ENCODE peak calls at places on chromosome 17, in nine cellular contexts. One of them, this sample, is unnamed.

GRCh38 chr17:41860254-41860931 is 4.8 kb downstream of the KLHL11 start:
- DNase-seq in fibroblast of lung: no peak
- DNase-seq in AG20443: no peak
- DNase-seq in NCI-H1930: no peak
- DNase-seq in effector CD4-positive, alpha-beta T cell: no peak
- DNase-seq in activated naive CD4-positive, alpha-beta T cell: no peak
- DNase-seq in nucleus accumbens: no peak
- DNase-seq in activated CD8-positive, alpha-beta memory T cell treated with anti-CD3 and anti-CD28 coated beads for 48 hours: no peak
- DNase-seq in sciatic nerve: no peak
- DNase-seq in this sample: no peak

GRCh38 chr17:73304971-73305786 is 6.6 kb downstream of the CDC42EP4 start:
- DNase-seq in fibroblast of lung: peak
- DNase-seq in AG20443: peak
- DNase-seq in NCI-H1930: no peak
- DNase-seq in effector CD4-positive, alpha-beta T cell: no peak
- DNase-seq in activated naive CD4-positive, alpha-beta T cell: no peak
- DNase-seq in nucleus accumbens: peak
- DNase-seq in activated CD8-positive, alpha-beta memory T cell treated with anti-CD3 and anti-CD28 coated beads for 48 hours: no peak
- DNase-seq in sciatic nerve: no peak
- DNase-seq in this sample: no peak

GRCh38 chr17:49746791-49747490 is 17.0 kb downstream of the FAM117A start:
- DNase-seq in fibroblast of lung: no peak
- DNase-seq in AG20443: no peak
- DNase-seq in NCI-H1930: no peak
- DNase-seq in effector CD4-positive, alpha-beta T cell: peak
- DNase-seq in activated naive CD4-positive, alpha-beta T cell: no peak
- DNase-seq in nucleus accumbens: no peak
- DNase-seq in activated CD8-positive, alpha-beta memory T cell treated with anti-CD3 and anti-CD28 coated beads for 48 hours: no peak
- DNase-seq in sciatic nerve: no peak
- DNase-seq in this sample: no peak

GRCh38 chr17:77480509-77481215 is 339.9 kb downstream of the SEC14L1 start:
- DNase-seq in fibroblast of lung: no peak
- DNase-seq in AG20443: no peak
- DNase-seq in NCI-H1930: no peak
- DNase-seq in effector CD4-positive, alpha-beta T cell: no peak
- DNase-seq in activated naive CD4-positive, alpha-beta T cell: no peak
- DNase-seq in nucleus accumbens: no peak
- DNase-seq in activated CD8-positive, alpha-beta memory T cell treated with anti-CD3 and anti-CD28 coated beads for 48 hours: no peak
- DNase-seq in sciatic nerve: no peak
- DNase-seq in this sample: no peak

GRCh38 chr17:68599873-68600122 is 1.4 kb downstream of the FAM20A start:
- DNase-seq in fibroblast of lung: no peak
- DNase-seq in AG20443: no peak
- DNase-seq in NCI-H1930: no peak
- DNase-seq in effector CD4-positive, alpha-beta T cell: no peak
- DNase-seq in activated naive CD4-positive, alpha-beta T cell: no peak
- DNase-seq in nucleus accumbens: no peak
- DNase-seq in activated CD8-positive, alpha-beta memory T cell treated with anti-CD3 and anti-CD28 coated beads for 48 hours: no peak
- DNase-seq in sciatic nerve: no peak
- DNase-seq in this sample: no peak

GRCh38 chr17:40487371-40488020 is 13.9 kb downstream of the TNS4 start:
- DNase-seq in fibroblast of lung: peak
- DNase-seq in AG20443: no peak
- DNase-seq in NCI-H1930: no peak
- DNase-seq in effector CD4-positive, alpha-beta T cell: no peak
- DNase-seq in activated naive CD4-positive, alpha-beta T cell: no peak
- DNase-seq in nucleus accumbens: no peak
- DNase-seq in activated CD8-positive, alpha-beta memory T cell treated with anti-CD3 and anti-CD28 coated beads for 48 hours: no peak
- DNase-seq in sciatic nerve: no peak
- DNase-seq in this sample: no peak

GRCh38 chr17:34894971-34895370 is 66.3 kb downstream of the CCT6B start:
- DNase-seq in fibroblast of lung: no peak
- DNase-seq in AG20443: no peak
- DNase-seq in NCI-H1930: no peak
- DNase-seq in effector CD4-positive, alpha-beta T cell: no peak
- DNase-seq in activated naive CD4-positive, alpha-beta T cell: no peak
- DNase-seq in nucleus accumbens: no peak
- DNase-seq in activated CD8-positive, alpha-beta memory T cell treated with anti-CD3 and anti-CD28 coated beads for 48 hours: no peak
- DNase-seq in sciatic nerve: no peak
- DNase-seq in this sample: no peak

GRCh38 chr17:76182016-76182764 is 41.1 kb upstream of the FOXJ1 start:
- DNase-seq in fibroblast of lung: peak
- DNase-seq in AG20443: peak
- DNase-seq in NCI-H1930: peak
- DNase-seq in effector CD4-positive, alpha-beta T cell: peak
- DNase-seq in activated naive CD4-positive, alpha-beta T cell: peak
- DNase-seq in nucleus accumbens: peak
- DNase-seq in activated CD8-positive, alpha-beta memory T cell treated with anti-CD3 and anti-CD28 coated beads for 48 hours: peak
- DNase-seq in sciatic nerve: peak
- DNase-seq in this sample: peak

GRCh38 chr17:80124351-80124981 is 22.5 kb downstream of the EIF4A3 start:
- DNase-seq in fibroblast of lung: no peak
- DNase-seq in AG20443: peak
- DNase-seq in NCI-H1930: peak
- DNase-seq in effector CD4-positive, alpha-beta T cell: no peak
- DNase-seq in activated naive CD4-positive, alpha-beta T cell: no peak
- DNase-seq in nucleus accumbens: no peak
- DNase-seq in activated CD8-positive, alpha-beta memory T cell treated with anti-CD3 and anti-CD28 coated beads for 48 hours: no peak
- DNase-seq in sciatic nerve: peak
- DNase-seq in this sample: no peak

GRCh38 chr17:67221062-67221998 is 23.7 kb downstream of the HELZ start:
- DNase-seq in fibroblast of lung: peak
- DNase-seq in AG20443: peak
- DNase-seq in NCI-H1930: no peak
- DNase-seq in effector CD4-positive, alpha-beta T cell: no peak
- DNase-seq in activated naive CD4-positive, alpha-beta T cell: no peak
- DNase-seq in nucleus accumbens: no peak
- DNase-seq in activated CD8-positive, alpha-beta memory T cell treated with anti-CD3 and anti-CD28 coated beads for 48 hours: no peak
- DNase-seq in sciatic nerve: no peak
- DNase-seq in this sample: no peak

GRCh38 chr17:39702901-39703893 is 3.3 kb downstream of the ERBB2 start:
- DNase-seq in fibroblast of lung: no peak
- DNase-seq in AG20443: no peak
- DNase-seq in NCI-H1930: no peak
- DNase-seq in effector CD4-positive, alpha-beta T cell: no peak
- DNase-seq in activated naive CD4-positive, alpha-beta T cell: no peak
- DNase-seq in nucleus accumbens: no peak
- DNase-seq in activated CD8-positive, alpha-beta memory T cell treated with anti-CD3 and anti-CD28 coated beads for 48 hours: no peak
- DNase-seq in sciatic nerve: no peak
- DNase-seq in this sample: no peak

GRCh38 chr17:632551-632950 is 82.1 kb downstream of the VPS53 start:
- DNase-seq in fibroblast of lung: no peak
- DNase-seq in AG20443: no peak
- DNase-seq in NCI-H1930: no peak
- DNase-seq in effector CD4-positive, alpha-beta T cell: no peak
- DNase-seq in activated naive CD4-positive, alpha-beta T cell: no peak
- DNase-seq in nucleus accumbens: no peak
- DNase-seq in activated CD8-positive, alpha-beta memory T cell treated with anti-CD3 and anti-CD28 coated beads for 48 hours: no peak
- DNase-seq in sciatic nerve: no peak
- DNase-seq in this sample: no peak

GRCh38 chr17:81566461-81567126 is 14.4 kb upstream of the FAAP100 start:
- DNase-seq in fibroblast of lung: peak
- DNase-seq in AG20443: peak
- DNase-seq in NCI-H1930: no peak
- DNase-seq in effector CD4-positive, alpha-beta T cell: no peak
- DNase-seq in activated naive CD4-positive, alpha-beta T cell: no peak
- DNase-seq in nucleus accumbens: no peak
- DNase-seq in activated CD8-positive, alpha-beta memory T cell treated with anti-CD3 and anti-CD28 coated beads for 48 hours: no peak
- DNase-seq in sciatic nerve: peak
- DNase-seq in this sample: no peak

GRCh38 chr17:75031972-75032895 is 14.5 kb downstream of the ATP5PD start:
- DNase-seq in fibroblast of lung: peak
- DNase-seq in AG20443: peak
- DNase-seq in NCI-H1930: peak
- DNase-seq in effector CD4-positive, alpha-beta T cell: peak
- DNase-seq in activated naive CD4-positive, alpha-beta T cell: no peak
- DNase-seq in nucleus accumbens: peak
- DNase-seq in activated CD8-positive, alpha-beta memory T cell treated with anti-CD3 and anti-CD28 coated beads for 48 hours: no peak
- DNase-seq in sciatic nerve: peak
- DNase-seq in this sample: no peak

GRCh38 chr17:75824050-75824552 is 20.1 kb downstream of the UNC13D start:
- DNase-seq in fibroblast of lung: no peak
- DNase-seq in AG20443: no peak
- DNase-seq in NCI-H1930: no peak
- DNase-seq in effector CD4-positive, alpha-beta T cell: no peak
- DNase-seq in activated naive CD4-positive, alpha-beta T cell: no peak
- DNase-seq in nucleus accumbens: no peak
- DNase-seq in activated CD8-positive, alpha-beta memory T cell treated with anti-CD3 and anti-CD28 coated beads for 48 hours: no peak
- DNase-seq in sciatic nerve: no peak
- DNase-seq in this sample: no peak

GRCh38 chr17:28716740-28717577 is 709 bp downstream of the RAB34 start:
- DNase-seq in fibroblast of lung: peak
- DNase-seq in AG20443: peak
- DNase-seq in NCI-H1930: no peak
- DNase-seq in effector CD4-positive, alpha-beta T cell: no peak
- DNase-seq in activated naive CD4-positive, alpha-beta T cell: no peak
- DNase-seq in nucleus accumbens: no peak
- DNase-seq in activated CD8-positive, alpha-beta memory T cell treated with anti-CD3 and anti-CD28 coated beads for 48 hours: no peak
- DNase-seq in sciatic nerve: peak
- DNase-seq in this sample: no peak

GRCh38 chr17:21157586-21158370 is 31.0 kb downstream of the DHRS7B start:
- DNase-seq in fibroblast of lung: no peak
- DNase-seq in AG20443: no peak
- DNase-seq in NCI-H1930: no peak
- DNase-seq in effector CD4-positive, alpha-beta T cell: no peak
- DNase-seq in activated naive CD4-positive, alpha-beta T cell: no peak
- DNase-seq in nucleus accumbens: no peak
- DNase-seq in activated CD8-positive, alpha-beta memory T cell treated with anti-CD3 and anti-CD28 coated beads for 48 hours: no peak
- DNase-seq in sciatic nerve: no peak
- DNase-seq in this sample: no peak

GRCh38 chr17:29718446-29719039 is 95.8 kb upstream of the CORO6 start:
- DNase-seq in fibroblast of lung: no peak
- DNase-seq in AG20443: no peak
- DNase-seq in NCI-H1930: no peak
- DNase-seq in effector CD4-positive, alpha-beta T cell: no peak
- DNase-seq in activated naive CD4-positive, alpha-beta T cell: no peak
- DNase-seq in nucleus accumbens: no peak
- DNase-seq in activated CD8-positive, alpha-beta memory T cell treated with anti-CD3 and anti-CD28 coated beads for 48 hours: no peak
- DNase-seq in sciatic nerve: no peak
- DNase-seq in this sample: no peak

GRCh38 chr17:28746611-28747045 is 2.8 kb downstream of the TRAF4 start:
- DNase-seq in fibroblast of lung: no peak
- DNase-seq in AG20443: no peak
- DNase-seq in NCI-H1930: no peak
- DNase-seq in effector CD4-positive, alpha-beta T cell: no peak
- DNase-seq in activated naive CD4-positive, alpha-beta T cell: no peak
- DNase-seq in nucleus accumbens: peak
- DNase-seq in activated CD8-positive, alpha-beta memory T cell treated with anti-CD3 and anti-CD28 coated beads for 48 hours: no peak
- DNase-seq in sciatic nerve: no peak
- DNase-seq in this sample: no peak

GRCh38 chr17:74478369-74479100 is 12.1 kb downstream of the CD300A start:
- DNase-seq in fibroblast of lung: no peak
- DNase-seq in AG20443: no peak
- DNase-seq in NCI-H1930: no peak
- DNase-seq in effector CD4-positive, alpha-beta T cell: no peak
- DNase-seq in activated naive CD4-positive, alpha-beta T cell: no peak
- DNase-seq in nucleus accumbens: no peak
- DNase-seq in activated CD8-positive, alpha-beta memory T cell treated with anti-CD3 and anti-CD28 coated beads for 48 hours: no peak
- DNase-seq in sciatic nerve: no peak
- DNase-seq in this sample: no peak

GRCh38 chr17:50180593-50180992 is 14.8 kb downstream of the SGCA start:
- DNase-seq in fibroblast of lung: no peak
- DNase-seq in AG20443: no peak
- DNase-seq in NCI-H1930: no peak
- DNase-seq in effector CD4-positive, alpha-beta T cell: no peak
- DNase-seq in activated naive CD4-positive, alpha-beta T cell: no peak
- DNase-seq in nucleus accumbens: no peak
- DNase-seq in activated CD8-positive, alpha-beta memory T cell treated with anti-CD3 and anti-CD28 coated beads for 48 hours: no peak
- DNase-seq in sciatic nerve: no peak
- DNase-seq in this sample: no peak

GRCh38 chr17:28466521-28467048 is 6.9 kb upstream of the SLC13A2 start:
- DNase-seq in fibroblast of lung: no peak
- DNase-seq in AG20443: no peak
- DNase-seq in NCI-H1930: no peak
- DNase-seq in effector CD4-positive, alpha-beta T cell: no peak
- DNase-seq in activated naive CD4-positive, alpha-beta T cell: no peak
- DNase-seq in nucleus accumbens: no peak
- DNase-seq in activated CD8-positive, alpha-beta memory T cell treated with anti-CD3 and anti-CD28 coated beads for 48 hours: no peak
- DNase-seq in sciatic nerve: no peak
- DNase-seq in this sample: no peak

GRCh38 chr17:66654341-66654740 is 180.6 kb upstream of the CACNG5 start:
- DNase-seq in fibroblast of lung: peak
- DNase-seq in AG20443: peak
- DNase-seq in NCI-H1930: no peak
- DNase-seq in effector CD4-positive, alpha-beta T cell: no peak
- DNase-seq in activated naive CD4-positive, alpha-beta T cell: no peak
- DNase-seq in nucleus accumbens: no peak
- DNase-seq in activated CD8-positive, alpha-beta memory T cell treated with anti-CD3 and anti-CD28 coated beads for 48 hours: no peak
- DNase-seq in sciatic nerve: no peak
- DNase-seq in this sample: no peak

GRCh38 chr17:72812823-72813222 is 279.7 kb downstream of the SLC39A11 start:
- DNase-seq in fibroblast of lung: peak
- DNase-seq in AG20443: no peak
- DNase-seq in NCI-H1930: no peak
- DNase-seq in effector CD4-positive, alpha-beta T cell: no peak
- DNase-seq in activated naive CD4-positive, alpha-beta T cell: no peak
- DNase-seq in nucleus accumbens: no peak
- DNase-seq in activated CD8-positive, alpha-beta memory T cell treated with anti-CD3 and anti-CD28 coated beads for 48 hours: no peak
- DNase-seq in sciatic nerve: no peak
- DNase-seq in this sample: no peak

GRCh38 chr17:13750783-13751484 is 149.2 kb upstream of the HS3ST3A1 start:
- DNase-seq in fibroblast of lung: peak
- DNase-seq in AG20443: peak
- DNase-seq in NCI-H1930: no peak
- DNase-seq in effector CD4-positive, alpha-beta T cell: no peak
- DNase-seq in activated naive CD4-positive, alpha-beta T cell: no peak
- DNase-seq in nucleus accumbens: no peak
- DNase-seq in activated CD8-positive, alpha-beta memory T cell treated with anti-CD3 and anti-CD28 coated beads for 48 hours: no peak
- DNase-seq in sciatic nerve: no peak
- DNase-seq in this sample: no peak